ENCODE peak calls at places on chromosomes 3 and 15, in nine cellular contexts. P, J, I, O, Z, Y, M, U and S are unnamed samples.

GRCh38 chr15:71447328-71448250 is 332.3 kb downstream of the THSD4 start:
- DNase-seq in Y (peak; percentile 95), M (peak; percentile 95), I (peak; percentile 70), O (peak; percentile 42), J (no peak), P (peak; percentile 61), U (no peak), Z (no peak), S (no peak)

GRCh38 chr15:99955181-99955525 is 221.9 kb upstream of the LYSMD4 start:
- DNase-seq in P (peak; percentile 19), M (peak; percentile 9), U (no peak), O (no peak), Z (no peak), J (no peak), Y (no peak), I (no peak), S (no peak)

GRCh38 chr3:9915252-9916141 is 1.4 kb upstream of the IL17RC start:
- DNase-seq in O (no peak), Z (no peak), Y (no peak), J (peak; percentile 91), I (peak; percentile 86), U (peak; percentile 86), P (peak; percentile 88), M (peak; percentile 78), S (no peak)

GRCh38 chr3:57755368-57756021 is 614 bp upstream of the SLMAP start:
- DNase-seq in J (no peak), M (peak; percentile 79), O (peak; percentile 44), P (no peak), I (peak; percentile 78), U (peak; percentile 58), Y (peak; percentile 61), Z (no peak), S (no peak)

GRCh38 chr15:84099181-84099580 is 136.4 kb upstream of the GOLGA6L4 start:
- DNase-seq in P (no peak), J (peak; percentile 69), Z (no peak), O (no peak), U (peak; percentile 49), M (peak; percentile 7), I (no peak), Y (no peak), S (no peak)

GRCh38 chr3:150762662-150763121 is 277 bp downstream of the SIAH2 start:
- DNase-seq in O (no peak), J (no peak), P (no peak), Z (no peak), U (peak; percentile 35), Y (no peak), M (no peak), I (no peak), S (no peak)

GRCh38 chr3:170055209-170055608 is 17.4 kb downstream of the GPR160 start:
- DNase-seq in U (no peak), I (peak; percentile 57), Y (no peak), O (no peak), Z (no peak), J (no peak), P (no peak), M (peak; percentile 60), S (no peak)

GRCh38 chr3:117567903-117568302 is 858.3 kb downstream of the TUSC7 start:
- DNase-seq in U (no peak), J (no peak), I (no peak), P (no peak), Y (no peak), O (no peak), Z (no peak), M (no peak), S (no peak)

GRCh38 chr3:71797455-71797854 is 12.5 kb upstream of the PROK2 start:
- DNase-seq in I (no peak), O (no peak), U (no peak), J (no peak), Y (no peak), M (no peak), Z (no peak), P (no peak), S (no peak)

GRCh38 chr3:63067999-63068645 is 192.9 kb upstream of the CADPS start:
- DNase-seq in Y (peak; percentile 7), P (peak; percentile 82), J (no peak), O (no peak), Z (no peak), M (peak; percentile 36), U (no peak), I (peak; percentile 72), S (no peak)

GRCh38 chr3:62999158-62999557 is 123.9 kb upstream of the CADPS start:
- DNase-seq in U (no peak), M (no peak), P (no peak), Y (no peak), Z (no peak), O (no peak), I (no peak), J (no peak), S (no peak)

GRCh38 chr15:56837281-56837680 is 81.2 kb upstream of the TCF12 start:
- DNase-seq in Z (no peak), O (no peak), Y (no peak), M (no peak), U (no peak), J (no peak), I (peak; percentile 56), P (no peak), S (no peak)

GRCh38 chr15:36882487-36883108 is 217.8 kb downstream of the MEIS2 start:
- DNase-seq in Z (no peak), P (peak; percentile 73), Y (no peak), I (peak; percentile 37), J (no peak), U (no peak), M (peak; percentile 57), O (no peak), S (no peak)

GRCh38 chr3:42610978-42611377 is 10.5 kb downstream of the NKTR start:
- DNase-seq in Y (no peak), Z (no peak), P (no peak), I (peak; percentile 21), U (no peak), O (no peak), J (no peak), M (no peak), S (no peak)

GRCh38 chr3:114439279-114439678 is 145.5 kb downstream of the TIGIT start:
- DNase-seq in Z (no peak), I (no peak), O (no peak), M (no peak), U (no peak), Y (no peak), P (no peak), J (no peak), S (no peak)

GRCh38 chr15:90221251-90221900 is 12.4 kb downstream of the CIB1 start:
- DNase-seq in Y (no peak), I (peak; percentile 91), U (peak; percentile 82), M (peak; percentile 74), Z (no peak), J (peak; percentile 92), P (peak; percentile 91), O (peak; percentile 95), S (no peak)

GRCh38 chr3:141618938-141619337 is 119.2 kb upstream of the RNF7 start:
- DNase-seq in Y (no peak), J (no peak), Z (no peak), O (no peak), I (no peak), M (no peak), P (no peak), U (no peak), S (no peak)

GRCh38 chr3:13581485-13582365 is 32.8 kb downstream of the FBLN2 start:
- DNase-seq in J (peak; percentile 58), P (peak; percentile 41), Z (no peak), Y (no peak), M (no peak), O (no peak), U (peak; percentile 67), I (peak; percentile 33), S (peak; percentile 9)

GRCh38 chr15:34855397-34855796 is 60.0 kb upstream of the ACTC1 start:
- DNase-seq in P (no peak), O (no peak), M (peak; percentile 83), J (no peak), Z (no peak), I (peak; percentile 73), Y (no peak), U (no peak), S (no peak)

GRCh38 chr15:75410196-75410595 is 41.3 kb downstream of the SIN3A start:
- DNase-seq in Z (no peak), P (no peak), J (no peak), Y (no peak), I (no peak), O (no peak), M (no peak), U (no peak), S (no peak)

GRCh38 chr3:181210275-181210674 is 220.7 kb upstream of the DNAJC19 start:
- DNase-seq in Y (no peak), Z (no peak), U (no peak), I (peak; percentile 44), J (no peak), O (no peak), P (no peak), M (peak; percentile 47), S (no peak)

GRCh38 chr3:105802073-105802706 is 66.6 kb downstream of the CBLB start:
- DNase-seq in J (no peak), U (no peak), M (no peak), I (peak; percentile 39), O (no peak), P (no peak), Z (no peak), Y (no peak), S (no peak)

GRCh38 chr3:98561727-98562521 is 30.1 kb downstream of the GPR15 start:
- DNase-seq in M (peak; percentile 50), O (no peak), Z (no peak), J (no peak), Y (no peak), P (no peak), I (peak; percentile 58), U (no peak), S (no peak)
- H3K4me1 ChIP-seq in M (peaks cover 50% of the 10 kb centered on the region), O (no peaks in the 10 kb centered on the region), Z (no peaks in the 10 kb centered on the region), J (no peaks in the 10 kb centered on the region), Y (peaks cover 21% of the 10 kb centered on the region), P (no peaks in the 10 kb centered on the region), I (peaks cover 25% of the 10 kb centered on the region), U (no peaks in the 10 kb centered on the region), S (peaks cover 73% of the 10 kb centered on the region)

GRCh38 chr15:48695835-48696573 is 50.5 kb upstream of the FBN1 start:
- DNase-seq in M (no peak), Y (no peak), I (no peak), Z (no peak), J (no peak), U (no peak), O (no peak), P (no peak), S (no peak)
- H3K27ac ChIP-seq in M (peak overlapping the region; percentile 56), Y (peak overlapping the region; percentile 63), I (peak overlapping the region; percentile 64), Z (no peak overlapping the region), J (no peak overlapping the region), U (no peak overlapping the region), O (no peak overlapping the region), P (no peak overlapping the region), S (no peak overlapping the region)

DNA sequence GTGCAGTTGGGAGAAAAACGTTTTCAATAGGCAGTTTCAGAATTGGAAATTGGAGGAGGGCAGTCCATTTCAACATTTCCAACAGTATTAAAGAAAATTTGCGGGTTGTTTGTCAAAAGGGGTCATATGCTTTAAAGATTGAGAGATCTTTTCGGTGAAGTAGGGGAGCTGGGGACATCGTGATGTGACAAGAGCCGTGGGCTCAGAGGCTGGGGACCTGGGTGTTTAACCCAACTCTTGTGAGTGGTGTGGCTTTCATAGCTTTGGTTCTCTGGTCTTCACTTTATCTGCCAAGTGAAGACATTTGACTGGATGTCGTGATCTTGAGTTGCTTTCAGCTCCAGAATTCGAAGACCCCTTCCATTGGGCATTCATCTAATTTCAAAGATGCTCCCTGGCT is 133.2 kb downstream of the PGPEP1L start:
- DNase-seq in I (no peak), M (no peak), P (no peak), Y (no peak), Z (no peak), J (no peak), U (no peak), O (no peak), S (no peak)
- H3K4me1 ChIP-seq in I (peaks cover 73% of the 10 kb centered on the region), M (peaks cover 54% of the 10 kb centered on the region), P (no peaks in the 10 kb centered on the region), Y (peaks cover 42% of the 10 kb centered on the region), Z (peaks cover 73% of the 10 kb centered on the region), J (peaks cover 15% of the 10 kb centered on the region), U (peaks cover 79% of the 10 kb centered on the region), O (peaks cover 96% of the 10 kb centered on the region), S (peaks cover 14% of the 10 kb centered on the region)

GRCh38 chr15:92962914-92963313 is 62.8 kb downstream of the CHD2 start:
- DNase-seq in M (no peak), Y (no peak), O (no peak), U (no peak), J (no peak), I (no peak), Z (no peak), P (no peak), S (no peak)
- H3K27ac ChIP-seq in M (no peak overlapping the region), Y (no peak overlapping the region), O (no peak overlapping the region), U (no peak overlapping the region), J (no peak overlapping the region), I (no peak overlapping the region), Z (no peak overlapping the region), P (no peak overlapping the region), S (no peak overlapping the region)